ENCODE peak calls at places on chromosomes 12 and 14, in four cellular contexts. One of them, this sample, is unnamed.

GRCh38 chr12:66244446-66244845 is 55.4 kb downstream of the IRAK3 start:
- DNase-seq in left lobe of liver: no peak
- DNase-seq in naive thymus-derived CD8-positive, alpha-beta T cell: no peak
- DNase-seq in A549: no peak
- DNase-seq in this sample: no peak

GRCh38 chr12:3869860-3870259 is 3.3 kb downstream of the PARP11 start:
- DNase-seq in A549: no peak
- DNase-seq in left lobe of liver: no peak
- DNase-seq in naive thymus-derived CD8-positive, alpha-beta T cell: no peak
- DNase-seq in this sample: no peak

GRCh38 chr14:65961004-65961403 is 525.2 kb upstream of the CCDC196 start:
- DNase-seq in left lobe of liver: peak
- DNase-seq in naive thymus-derived CD8-positive, alpha-beta T cell: peak
- DNase-seq in A549: peak
- DNase-seq in this sample: peak

GRCh38 chr14:52063107-52063506 is 5.8 kb downstream of the NID2 start:
- DNase-seq in left lobe of liver: no peak
- DNase-seq in A549: no peak
- DNase-seq in naive thymus-derived CD8-positive, alpha-beta T cell: no peak
- DNase-seq in this sample: no peak

GRCh38 chr12:46523863-46524770 is 151.5 kb upstream of the SLC38A2 start:
- DNase-seq in A549: peak
- DNase-seq in left lobe of liver: no peak
- DNase-seq in naive thymus-derived CD8-positive, alpha-beta T cell: peak
- DNase-seq in this sample: no peak

GRCh38 chr12:54135621-54136027 is 53.2 kb downstream of the SMUG1 start:
- DNase-seq in left lobe of liver: no peak
- DNase-seq in A549: no peak
- DNase-seq in naive thymus-derived CD8-positive, alpha-beta T cell: no peak
- DNase-seq in this sample: no peak

GRCh38 chr12:80068173-80068572 is 31.2 kb upstream of the OTOGL start:
- DNase-seq in naive thymus-derived CD8-positive, alpha-beta T cell: no peak
- DNase-seq in A549: no peak
- DNase-seq in left lobe of liver: no peak
- DNase-seq in this sample: no peak

GRCh38 chr12:121803861-121804416 is at the start of gene SETD1B:
- DNase-seq in A549: no peak
- DNase-seq in left lobe of liver: peak
- DNase-seq in naive thymus-derived CD8-positive, alpha-beta T cell: peak
- DNase-seq in this sample: peak

GRCh38 chr12:111828338-111828979 is 13.6 kb upstream of the MAPKAPK5 start:
- DNase-seq in left lobe of liver: no peak
- DNase-seq in naive thymus-derived CD8-positive, alpha-beta T cell: no peak
- DNase-seq in A549: no peak
- DNase-seq in this sample: no peak

GRCh38 chr12:62658910-62659309 is 192.3 kb downstream of the MON2 start:
- DNase-seq in left lobe of liver: no peak
- DNase-seq in A549: no peak
- DNase-seq in naive thymus-derived CD8-positive, alpha-beta T cell: no peak
- DNase-seq in this sample: no peak

GRCh38 chr14:55077691-55078151 is 26.3 kb downstream of the MAPK1IP1L start:
- DNase-seq in naive thymus-derived CD8-positive, alpha-beta T cell: no peak
- DNase-seq in left lobe of liver: no peak
- DNase-seq in A549: no peak
- DNase-seq in this sample: no peak

GRCh38 chr14:51395361-51395849 is 155.4 kb downstream of the TMX1 start:
- DNase-seq in A549: no peak
- DNase-seq in naive thymus-derived CD8-positive, alpha-beta T cell: no peak
- DNase-seq in left lobe of liver: no peak
- DNase-seq in this sample: no peak

GRCh38 chr12:6827982-6828670 is at the start of gene P3H3:
- DNase-seq in left lobe of liver: no peak
- DNase-seq in naive thymus-derived CD8-positive, alpha-beta T cell: no peak
- DNase-seq in A549: peak
- DNase-seq in this sample: no peak

GRCh38 chr14:89620436-89620835 is 203.4 kb upstream of the FOXN3 start:
- DNase-seq in A549: no peak
- DNase-seq in naive thymus-derived CD8-positive, alpha-beta T cell: no peak
- DNase-seq in left lobe of liver: no peak
- DNase-seq in this sample: no peak

GRCh38 chr14:68040633-68041369 is 221.2 kb downstream of the RAD51B start:
- DNase-seq in A549: no peak
- DNase-seq in left lobe of liver: no peak
- DNase-seq in naive thymus-derived CD8-positive, alpha-beta T cell: no peak
- DNase-seq in this sample: no peak

GRCh38 chr12:24798335-24798734 is 150.6 kb downstream of the BCAT1 start:
- DNase-seq in left lobe of liver: no peak
- DNase-seq in naive thymus-derived CD8-positive, alpha-beta T cell: no peak
- DNase-seq in A549: no peak
- DNase-seq in this sample: peak

GRCh38 chr12:130086248-130086647 is 76.0 kb upstream of the FZD10 start:
- DNase-seq in naive thymus-derived CD8-positive, alpha-beta T cell: peak
- DNase-seq in left lobe of liver: no peak
- DNase-seq in A549: no peak
- DNase-seq in this sample: no peak

GRCh38 chr12:106773945-106774807 is at the start of gene RIC8B:
- DNase-seq in A549: peak
- DNase-seq in left lobe of liver: peak
- DNase-seq in naive thymus-derived CD8-positive, alpha-beta T cell: peak
- DNase-seq in this sample: peak

GRCh38 chr12:116539361-116539771 is 19.8 kb upstream of the MAP1LC3B2 start:
- DNase-seq in A549: no peak
- DNase-seq in left lobe of liver: no peak
- DNase-seq in naive thymus-derived CD8-positive, alpha-beta T cell: no peak
- DNase-seq in this sample: no peak

This sample was measured in stimulated activated naive B cell treated with anti-CD40 and anti-IgM and Interleukin-4, amounts not matched to agents 10 μg/mL and 1 μg/mL and 100 μg/mL, for 72 hours.